ENCODE peak calls at places on chromosome X, in five cellular contexts. Z, A, X, Q and D are unnamed samples.

GRCh38 chrX:40016702-40017101 is 81.1 kb downstream of the BCOR start:
- DNase-seq in Z (no peak), A (no peak), X (no peak), Q (no peak), D (no peak)

GRCh38 chrX:136745215-136746173 is 35.2 kb downstream of the ARHGEF6 start:
- DNase-seq in Z (peak; percentile 36), A (no peak), X (no peak), Q (no peak), D (no peak)

GRCh38 chrX:121322159-121322558 is 274.7 kb downstream of the GLUD2 start:
- DNase-seq in Z (no peak), A (no peak), X (no peak), Q (peak; percentile 7), D (no peak)

GRCh38 chrX:116841290-116841689 is 378.5 kb upstream of the CT83 start:
- DNase-seq in Z (no peak), A (no peak), X (no peak), Q (no peak), D (no peak)

GRCh38 chrX:134172588-134173259 is 64.3 kb upstream of the CCDC160 start:
- DNase-seq in Z (no peak), A (peak; percentile 1), X (no peak), Q (no peak), D (peak; percentile 37)

GRCh38 chrX:36414056-36414455 is 494.5 kb downstream of the CFAP47 start:
- DNase-seq in Z (no peak), A (no peak), X (no peak), Q (no peak), D (no peak)

GRCh38 chrX:15942307-15942706 is 87.7 kb upstream of the AP1S2 start:
- DNase-seq in Z (no peak), A (no peak), X (no peak), Q (no peak), D (no peak)

GRCh38 chrX:50827996-50828395 is 14.0 kb upstream of the SHROOM4 start:
- DNase-seq in Z (peak; percentile 2), A (peak; percentile 31), X (no peak), Q (peak; percentile 91), D (no peak)

GRCh38 chrX:140709421-140709846 is at the start of gene LINC00632:
- DNase-seq in Z (no peak), A (no peak), X (no peak), Q (no peak), D (no peak)

GRCh38 chrX:39981946-39982345 is 115.8 kb downstream of the BCOR start:
- DNase-seq in Z (no peak), A (no peak), X (no peak), Q (no peak), D (no peak)

GRCh38 chrX:22124098-22124497 is 92.0 kb downstream of the PHEX start:
- DNase-seq in Z (no peak), A (no peak), X (no peak), Q (peak; percentile 89), D (no peak)

GRCh38 chrX:7068939-7069367 is 78.6 kb upstream of the STS start:
- DNase-seq in Z (no peak), A (no peak), X (no peak), Q (peak; percentile 56), D (no peak)

GRCh38 chrX:21996872-21997271 is 35.3 kb upstream of the PHEX start:
- DNase-seq in Z (peak; percentile 60), A (peak; percentile 41), X (no peak), Q (peak; percentile 65), D (no peak)

GRCh38 chrX:38000706-38001105 is 5.6 kb upstream of the SYTL5 start:
- DNase-seq in Z (no peak), A (no peak), X (no peak), Q (no peak), D (no peak)

GRCh38 chrX:154090731-154091130 is 6.8 kb downstream of the MECP2 start:
- DNase-seq in Z (no peak), A (no peak), X (no peak), Q (no peak), D (no peak)

GRCh38 chrX:17527135-17527701 is 152.2 kb downstream of the NHS start:
- DNase-seq in Z (no peak), A (no peak), X (peak; percentile 15), Q (no peak), D (no peak)

GRCh38 chrX:83419030-83419792 is 88.9 kb upstream of the POU3F4 start:
- DNase-seq in Z (no peak), A (no peak), X (no peak), Q (no peak), D (no peak)

GRCh38 chrX:2497961-2498780 is 2.6 kb downstream of the DHRSX start:
- DNase-seq in Z (peak; percentile 46), A (peak; percentile 69), X (peak; percentile 84), Q (peak; percentile 21), D (no peak)

GRCh38 chrX:103817502-103817901 is 14.6 kb downstream of the RAB9B start:
- DNase-seq in Z (no peak), A (peak; percentile 38), X (peak; percentile 36), Q (peak; percentile 54), D (peak; percentile 14)

GRCh38 chrX:120486786-120487185 is 17.7 kb upstream of the LAMP2 start:
- DNase-seq in Z (no peak), A (no peak), X (no peak), Q (no peak), D (no peak)

GRCh38 chrX:152735860-152736511 is 2.4 kb downstream of the MAGEA12 start:
- DNase-seq in Z (no peak), A (no peak), X (no peak), Q (no peak), D (no peak)

GRCh38 chrX:118974908-118975671 is 672 bp downstream of the LONRF3 start:
- DNase-seq in Z (no peak), A (peak; percentile 66), X (no peak), Q (peak; percentile 23), D (peak; percentile 38)

GRCh38 chrX:16897445-16897844 is 27.3 kb upstream of the RBBP7 start:
- DNase-seq in Z (no peak), A (no peak), X (no peak), Q (no peak), D (no peak)

GRCh38 chrX:117985241-117985640 is 131.4 kb downstream of the KLHL13 start:
- DNase-seq in Z (no peak), A (peak; percentile 6), X (no peak), Q (peak; percentile 18), D (no peak)

GRCh38 chrX:41561045-41561444 is 113.9 kb downstream of the NYX start:
- DNase-seq in Z (peak; percentile 68), A (peak; percentile 49), X (peak; percentile 29), Q (peak; percentile 68), D (peak; percentile 32)

GRCh38 chrX:72584165-72584564 is 11.5 kb upstream of the HDAC8 start:
- DNase-seq in Z (no peak), A (no peak), X (no peak), Q (no peak), D (no peak)

GRCh38 chrX:27917713-27918500 is 63.3 kb downstream of the DCAF8L1 start:
- DNase-seq in Z (no peak), A (no peak), X (no peak), Q (no peak), D (no peak)

GRCh38 chrX:139924696-139925094 is 8.2 kb downstream of the ATP11C start:
- DNase-seq in Z (peak; percentile 25), A (no peak), X (no peak), Q (no peak), D (no peak)

GRCh38 chrX:57985951-57986350 is 75.7 kb upstream of the ZXDA start:
- DNase-seq in Z (no peak), A (no peak), X (no peak), Q (no peak), D (no peak)

GRCh38 chrX:80430826-80431501 is 10.7 kb downstream of the TENT5D start:
- DNase-seq in Z (no peak), A (peak; percentile 16), X (no peak), Q (peak; percentile 2), D (no peak)

GRCh38 chrX:56813318-56813837 is 84.3 kb downstream of the NBDY start:
- DNase-seq in Z (peak; percentile 83), A (no peak), X (no peak), Q (peak; percentile 97), D (peak; percentile 5)

GRCh38 chrX:53239474-53239873 is 14.5 kb upstream of the KDM5C start:
- DNase-seq in Z (no peak), A (peak; percentile 56), X (no peak), Q (no peak), D (peak; percentile 38)

GRCh38 chrX:15564981-15565579 is 35.7 kb downstream of the ACE2 start:
- DNase-seq in Z (peak; percentile 51), A (peak; percentile 72), X (peak; percentile 45), Q (peak; percentile 86), D (peak; percentile 24)

GRCh38 chrX:123291623-123292022 is 107.5 kb downstream of the GRIA3 start:
- DNase-seq in Z (no peak), A (no peak), X (no peak), Q (no peak), D (no peak)

GRCh38 chrX:150767045-150767395 is 73.8 kb downstream of the MTMR1 start:
- DNase-seq in Z (no peak), A (no peak), X (peak; percentile 18), Q (no peak), D (no peak)

GRCh38 chrX:48576108-48576507 is 1.8 kb downstream of the RBM3 start:
- DNase-seq in Z (no peak), A (no peak), X (no peak), Q (no peak), D (no peak)

GRCh38 chrX:37986893-37987292 is 19.5 kb upstream of the SYTL5 start:
- DNase-seq in Z (peak; percentile 40), A (no peak), X (no peak), Q (no peak), D (no peak)

GRCh38 chrX:113157496-113157895 is 316.9 kb upstream of the AMOT start:
- DNase-seq in Z (no peak), A (no peak), X (no peak), Q (no peak), D (no peak)

GRCh38 chrX:41384041-41384705 is 50.2 kb downstream of the DDX3X start:
- DNase-seq in Z (peak; percentile 71), A (peak; percentile 89), X (peak; percentile 78), Q (peak; percentile 86), D (no peak)